ENCODE peak calls at places on chromosomes 13 and 19, in six cellular contexts. One of them, this sample, is unnamed. For H3K27me3 and H3K4me1, the result is how much of the 10 kb centered on the place peaks cover.

GRCh38 chr13:49298903-49299605 is 51.3 kb downstream of the CDADC1 start:
- DNase-seq in upper lobe of left lung: no peak
- DNase-seq in psoas muscle: no peak
- DNase-seq in cardiac muscle cell: no peak
- DNase-seq in HAP-1: no peak
- DNase-seq in HCT116: no peak
- DNase-seq in this sample: no peak

GRCh38 chr19:52689804-52690394 is 44.9 kb downstream of the ZNF611 start:
- DNase-seq in upper lobe of left lung: peak
- DNase-seq in psoas muscle: peak
- DNase-seq in cardiac muscle cell: peak
- DNase-seq in HAP-1: peak
- DNase-seq in HCT116: no peak
- DNase-seq in this sample: peak

GRCh38 chr19:6802336-6803035 is 30.0 kb downstream of the VAV1 start:
- DNase-seq in upper lobe of left lung: no peak
- DNase-seq in psoas muscle: peak
- DNase-seq in cardiac muscle cell: peak
- DNase-seq in HAP-1: no peak
- DNase-seq in HCT116: peak
- DNase-seq in this sample: no peak

GRCh38 chr19:51439021-51439465 is 19.2 kb downstream of the SIGLEC8 start:
- DNase-seq in upper lobe of left lung: no peak
- DNase-seq in psoas muscle: no peak
- DNase-seq in cardiac muscle cell: peak
- DNase-seq in HAP-1: no peak
- DNase-seq in HCT116: no peak
- DNase-seq in this sample: no peak

GRCh38 chr19:33201473-33201872 is 7.3 kb downstream of the LRP3 start:
- DNase-seq in upper lobe of left lung: peak
- DNase-seq in psoas muscle: no peak
- DNase-seq in cardiac muscle cell: no peak
- DNase-seq in HAP-1: no peak
- DNase-seq in HCT116: no peak
- DNase-seq in this sample: no peak

GRCh38 chr13:53201454-53202225 is 173.0 kb downstream of the OLFM4 start:
- DNase-seq in upper lobe of left lung: peak
- DNase-seq in psoas muscle: peak
- DNase-seq in cardiac muscle cell: peak
- DNase-seq in HAP-1: no peak
- DNase-seq in HCT116: no peak
- DNase-seq in this sample: no peak

GRCh38 chr19:54245936-54246335 is 3.3 kb upstream of the LILRA6 start:
- DNase-seq in upper lobe of left lung: no peak
- DNase-seq in psoas muscle: no peak
- DNase-seq in cardiac muscle cell: no peak
- DNase-seq in HAP-1: no peak
- DNase-seq in HCT116: no peak
- DNase-seq in this sample: no peak

GRCh38 chr19:48194041-48194871 is 23.8 kb downstream of the ZSWIM9 start:
- DNase-seq in upper lobe of left lung: peak
- DNase-seq in psoas muscle: no peak
- DNase-seq in cardiac muscle cell: peak
- DNase-seq in HAP-1: peak
- DNase-seq in HCT116: no peak
- DNase-seq in this sample: no peak

GRCh38 chr19:32018014-32018413 is 327.4 kb upstream of the ZNF507 start:
- DNase-seq in upper lobe of left lung: no peak
- DNase-seq in psoas muscle: no peak
- DNase-seq in cardiac muscle cell: peak
- DNase-seq in HAP-1: no peak
- DNase-seq in HCT116: no peak
- DNase-seq in this sample: no peak

GRCh38 chr13:104426435-104426834 is 1360.2 kb upstream of the SLC10A2 start:
- DNase-seq in upper lobe of left lung: no peak
- DNase-seq in psoas muscle: no peak
- DNase-seq in cardiac muscle cell: no peak
- DNase-seq in HAP-1: no peak
- DNase-seq in HCT116: no peak
- DNase-seq in this sample: no peak

GRCh38 chr13:93472296-93472695 is 245.7 kb downstream of the GPC6 start:
- DNase-seq in upper lobe of left lung: peak
- DNase-seq in psoas muscle: no peak
- DNase-seq in cardiac muscle cell: no peak
- DNase-seq in HAP-1: no peak
- DNase-seq in HCT116: no peak
- DNase-seq in this sample: no peak

GRCh38 chr19:7617735-7618134 is 11.6 kb downstream of the XAB2 start:
- DNase-seq in upper lobe of left lung: peak
- DNase-seq in psoas muscle: no peak
- DNase-seq in cardiac muscle cell: no peak
- DNase-seq in HAP-1: no peak
- DNase-seq in HCT116: no peak
- DNase-seq in this sample: no peak

GRCh38 chr19:50300814-50301606 is 28.2 kb downstream of the KCNC3 start:
- DNase-seq in upper lobe of left lung: no peak
- DNase-seq in psoas muscle: no peak
- DNase-seq in cardiac muscle cell: peak
- DNase-seq in HAP-1: no peak
- DNase-seq in HCT116: peak
- DNase-seq in this sample: no peak

GRCh38 chr19:49890349-49891311 is 6.1 kb downstream of the IL4I1 start:
- DNase-seq in upper lobe of left lung: peak
- DNase-seq in psoas muscle: no peak
- DNase-seq in cardiac muscle cell: no peak
- DNase-seq in HAP-1: peak
- DNase-seq in HCT116: no peak
- DNase-seq in this sample: peak

GRCh38 chr13:71517004-71517403 is 350.0 kb downstream of the DACH1 start:
- DNase-seq in upper lobe of left lung: no peak
- DNase-seq in psoas muscle: no peak
- DNase-seq in cardiac muscle cell: no peak
- DNase-seq in HAP-1: no peak
- DNase-seq in HCT116: peak
- DNase-seq in this sample: no peak

GRCh38 chr13:89951341-89951740 is 1396.1 kb upstream of the MIR17HG start:
- DNase-seq in upper lobe of left lung: no peak
- DNase-seq in psoas muscle: no peak
- DNase-seq in cardiac muscle cell: no peak
- DNase-seq in HAP-1: no peak
- DNase-seq in HCT116: no peak
- DNase-seq in this sample: no peak

GRCh38 chr19:10667867-10668266 is 13.7 kb downstream of the ILF3 start:
- DNase-seq in upper lobe of left lung: no peak
- DNase-seq in psoas muscle: no peak
- DNase-seq in cardiac muscle cell: no peak
- DNase-seq in HAP-1: no peak
- DNase-seq in HCT116: no peak
- DNase-seq in this sample: no peak

GRCh38 chr19:40609561-40610395 is 8.6 kb downstream of the LTBP4 start:
- DNase-seq in upper lobe of left lung: peak
- DNase-seq in psoas muscle: peak
- DNase-seq in cardiac muscle cell: peak
- DNase-seq in HAP-1: peak
- DNase-seq in HCT116: peak
- DNase-seq in this sample: peak

GRCh38 chr13:112105884-112106283 is 38.9 kb downstream of the SOX1 start:
- DNase-seq in upper lobe of left lung: peak
- DNase-seq in psoas muscle: no peak
- DNase-seq in cardiac muscle cell: no peak
- DNase-seq in HAP-1: no peak
- DNase-seq in HCT116: no peak
- DNase-seq in this sample: no peak
- H3K27me3 ChIP-seq in upper lobe of left lung: under half
- H3K27me3 ChIP-seq in psoas muscle: half or more
- H3K27me3 ChIP-seq in cardiac muscle cell: half or more
- H3K27me3 ChIP-seq in HAP-1: under half
- H3K27me3 ChIP-seq in HCT116: under half
- H3K27me3 ChIP-seq in this sample: under half

GRCh38 chr13:40664100-40665060 is 2.1 kb downstream of the FOXO1 start:
- DNase-seq in upper lobe of left lung: peak
- DNase-seq in psoas muscle: peak
- DNase-seq in cardiac muscle cell: peak
- DNase-seq in HAP-1: peak
- DNase-seq in HCT116: no peak
- DNase-seq in this sample: peak
- H3K4me1 ChIP-seq in upper lobe of left lung: under half
- H3K4me1 ChIP-seq in psoas muscle: under half
- H3K4me1 ChIP-seq in cardiac muscle cell: under half
- H3K4me1 ChIP-seq in HAP-1: under half
- H3K4me1 ChIP-seq in HCT116: under half
- H3K4me1 ChIP-seq in this sample: under half

GRCh38 chr13:99985243-99985874 is 3.8 kb downstream of the ZIC2 start:
- DNase-seq in upper lobe of left lung: peak
- DNase-seq in psoas muscle: no peak
- DNase-seq in cardiac muscle cell: no peak
- DNase-seq in HAP-1: peak
- DNase-seq in HCT116: no peak
- DNase-seq in this sample: no peak

GRCh38 chr13:99986751-99987150 is 5.2 kb downstream of the ZIC2 start:
- DNase-seq in upper lobe of left lung: no peak
- DNase-seq in psoas muscle: no peak
- DNase-seq in cardiac muscle cell: no peak
- DNase-seq in HAP-1: no peak
- DNase-seq in HCT116: no peak
- DNase-seq in this sample: no peak

GRCh38 chr13:99984463-99985242 is 3.1 kb downstream of the ZIC2 start:
- DNase-seq in upper lobe of left lung: no peak
- DNase-seq in psoas muscle: no peak
- DNase-seq in cardiac muscle cell: no peak
- DNase-seq in HAP-1: peak
- DNase-seq in HCT116: no peak
- DNase-seq in this sample: no peak

GRCh38 chr13:99987180-99988047 is 5.8 kb downstream of the ZIC2 start:
- DNase-seq in upper lobe of left lung: peak
- DNase-seq in psoas muscle: no peak
- DNase-seq in cardiac muscle cell: no peak
- DNase-seq in HAP-1: no peak
- DNase-seq in HCT116: no peak
- DNase-seq in this sample: no peak

GRCh38 chr13:99985886-99986527 is 4.4 kb downstream of the ZIC2 start:
- DNase-seq in upper lobe of left lung: no peak
- DNase-seq in psoas muscle: no peak
- DNase-seq in cardiac muscle cell: no peak
- DNase-seq in HAP-1: no peak
- DNase-seq in HCT116: no peak
- DNase-seq in this sample: no peak
- H3K27me3 ChIP-seq in upper lobe of left lung: half or more
- H3K27me3 ChIP-seq in psoas muscle: half or more
- H3K27me3 ChIP-seq in cardiac muscle cell: half or more
- H3K27me3 ChIP-seq in HAP-1: under half
- H3K27me3 ChIP-seq in HCT116: under half
- H3K27me3 ChIP-seq in this sample: under half

GRCh38 chr19:14520543-14520942 is 2.3 kb upstream of the DNAJB1 start:
- DNase-seq in upper lobe of left lung: no peak
- DNase-seq in psoas muscle: no peak
- DNase-seq in cardiac muscle cell: no peak
- DNase-seq in HAP-1: no peak
- DNase-seq in HCT116: no peak
- DNase-seq in this sample: no peak

GRCh38 chr19:14517840-14518505 is at the start of gene DNAJB1:
- DNase-seq in upper lobe of left lung: peak
- DNase-seq in psoas muscle: peak
- DNase-seq in cardiac muscle cell: peak
- DNase-seq in HAP-1: peak
- DNase-seq in HCT116: no peak
- DNase-seq in this sample: peak

GRCh38 chr19:14517446-14517839 is 754 bp downstream of the DNAJB1 start:
- DNase-seq in upper lobe of left lung: no peak
- DNase-seq in psoas muscle: no peak
- DNase-seq in cardiac muscle cell: peak
- DNase-seq in HAP-1: no peak
- DNase-seq in HCT116: no peak
- DNase-seq in this sample: no peak

GRCh38 chr19:14519860-14520407 is 1.7 kb upstream of the DNAJB1 start:
- DNase-seq in upper lobe of left lung: no peak
- DNase-seq in psoas muscle: no peak
- DNase-seq in cardiac muscle cell: peak
- DNase-seq in HAP-1: no peak
- DNase-seq in HCT116: peak
- DNase-seq in this sample: no peak

GRCh38 chr19:14519245-14519859 is 1.2 kb upstream of the DNAJB1 start:
- DNase-seq in upper lobe of left lung: peak
- DNase-seq in psoas muscle: no peak
- DNase-seq in cardiac muscle cell: no peak
- DNase-seq in HAP-1: no peak
- DNase-seq in HCT116: no peak
- DNase-seq in this sample: no peak
- H3K4me1 ChIP-seq in upper lobe of left lung: under half
- H3K4me1 ChIP-seq in psoas muscle: under half
- H3K4me1 ChIP-seq in cardiac muscle cell: under half
- H3K4me1 ChIP-seq in HAP-1: under half
- H3K4me1 ChIP-seq in HCT116: under half
- H3K4me1 ChIP-seq in this sample: under half

GRCh38 chr19:17795495-17795856 is 538 bp downstream of the B3GNT3 start:
- DNase-seq in upper lobe of left lung: no peak
- DNase-seq in psoas muscle: no peak
- DNase-seq in cardiac muscle cell: no peak
- DNase-seq in HAP-1: no peak
- DNase-seq in HCT116: no peak
- DNase-seq in this sample: no peak
- H3K27me3 ChIP-seq in upper lobe of left lung: under half
- H3K27me3 ChIP-seq in psoas muscle: half or more
- H3K27me3 ChIP-seq in cardiac muscle cell: under half
- H3K27me3 ChIP-seq in HAP-1: under half
- H3K27me3 ChIP-seq in HCT116: under half
- H3K27me3 ChIP-seq in this sample: under half

GRCh38 chr13:73948848-73949529 is 185.2 kb downstream of the KLF12 start:
- DNase-seq in upper lobe of left lung: no peak
- DNase-seq in psoas muscle: no peak
- DNase-seq in cardiac muscle cell: no peak
- DNase-seq in HAP-1: no peak
- DNase-seq in HCT116: no peak
- DNase-seq in this sample: no peak

GRCh38 chr13:73945371-73945770 is 188.8 kb downstream of the KLF12 start:
- DNase-seq in upper lobe of left lung: no peak
- DNase-seq in psoas muscle: no peak
- DNase-seq in cardiac muscle cell: peak
- DNase-seq in HAP-1: no peak
- DNase-seq in HCT116: no peak
- DNase-seq in this sample: no peak

GRCh38 chr13:73943965-73944233 is 190.3 kb downstream of the KLF12 start:
- DNase-seq in upper lobe of left lung: no peak
- DNase-seq in psoas muscle: no peak
- DNase-seq in cardiac muscle cell: no peak
- DNase-seq in HAP-1: no peak
- DNase-seq in HCT116: no peak
- DNase-seq in this sample: no peak

GRCh38 chr13:73943137-73943964 is 190.9 kb downstream of the KLF12 start:
- DNase-seq in upper lobe of left lung: no peak
- DNase-seq in psoas muscle: no peak
- DNase-seq in cardiac muscle cell: no peak
- DNase-seq in HAP-1: no peak
- DNase-seq in HCT116: no peak
- DNase-seq in this sample: no peak

GRCh38 chr13:73945871-73946270 is 188.3 kb downstream of the KLF12 start:
- DNase-seq in upper lobe of left lung: no peak
- DNase-seq in psoas muscle: peak
- DNase-seq in cardiac muscle cell: no peak
- DNase-seq in HAP-1: no peak
- DNase-seq in HCT116: no peak
- DNase-seq in this sample: no peak
- H3K4me1 ChIP-seq in upper lobe of left lung: under half
- H3K4me1 ChIP-seq in psoas muscle: under half
- H3K4me1 ChIP-seq in cardiac muscle cell: under half
- H3K4me1 ChIP-seq in HAP-1: under half
- H3K4me1 ChIP-seq in HCT116: under half
- H3K4me1 ChIP-seq in this sample: under half